ENCODE peak calls at places on chromosomes 7 and 10, in six cellular contexts. H is HT-29, J is neuronal stem cell, C is neural progenitor cell, I is posterior cingulate gyrus, K is myocyte. T is an unnamed sample.

GRCh38 chr7:141702047-141702567 is at the start of gene DENND11:
- DNase-seq in K (peak; percentile 54), H (peak; percentile 45), C (peak; percentile 82), J (peak; percentile 30), I (no peak), T (peak; percentile 86)

GRCh38 chr7:66769833-66770512 is 29.4 kb downstream of the RABGEF1 start:
- DNase-seq in C (no peak), J (no peak), H (no peak), I (no peak), K (no peak), T (no peak)

GRCh38 chr7:37265876-37266275 is 182.8 kb downstream of the ELMO1 start:
- DNase-seq in C (no peak), K (no peak), H (no peak), I (no peak), J (no peak), T (no peak)

GRCh38 chr7:155251831-155252230 is 45.8 kb upstream of the INSIG1 start:
- DNase-seq in K (no peak), J (no peak), H (no peak), C (no peak), I (no peak), T (peak; percentile 64)

GRCh38 chr10:125857185-125857760 is 23.8 kb downstream of the DHX32 start:
- DNase-seq in H (no peak), K (no peak), I (no peak), J (no peak), C (no peak), T (no peak)

GRCh38 chr7:50369408-50370026 is 65.0 kb downstream of the IKZF1 start:
- DNase-seq in I (no peak), C (peak; percentile 76), J (peak; percentile 57), H (peak; percentile 51), K (no peak), T (no peak)

GRCh38 chr7:117124585-117125220 is 171.4 kb downstream of the ST7 start:
- DNase-seq in J (no peak), H (peak; percentile 99), I (no peak), C (no peak), K (peak; percentile 95), T (peak; percentile 76)

GRCh38 chr10:100531761-100532160 is 2.1 kb upstream of the NDUFB8 start:
- DNase-seq in C (no peak), H (no peak), J (no peak), K (no peak), I (no peak), T (no peak)

GRCh38 chr7:80508440-80508839 is 3.4 kb downstream of the GNAT3 start:
- DNase-seq in K (peak; percentile 14), C (no peak), H (no peak), I (no peak), J (no peak), T (no peak)

GRCh38 chr10:78626471-78626870 is 442.3 kb upstream of the ZMIZ1 start:
- DNase-seq in J (peak; percentile 30), C (peak; percentile 80), H (no peak), K (no peak), I (no peak), T (no peak)

GRCh38 chr10:19832624-19833507 is 16.6 kb downstream of the PLXDC2 start:
- DNase-seq in K (no peak), H (no peak), C (peak; percentile 58), I (no peak), J (peak; percentile 14), T (no peak)

GRCh38 chr7:133294234-133294633 is 41.4 kb downstream of the EXOC4 start:
- DNase-seq in I (no peak), J (no peak), H (no peak), C (no peak), K (no peak), T (no peak)

GRCh38 chr10:22427890-22428571 is 82.7 kb downstream of the SPAG6 start:
- DNase-seq in K (peak; percentile 94), C (no peak), I (no peak), H (peak; percentile 64), J (no peak), T (no peak)

GRCh38 chr10:44125879-44126675 is 258.8 kb downstream of the CXCL12 start:
- DNase-seq in K (peak; percentile 2), C (no peak), I (no peak), J (no peak), H (no peak), T (no peak)

GRCh38 chr10:77713506-77714280 is 76.1 kb upstream of the KCNMA1 start:
- DNase-seq in J (no peak), I (no peak), C (no peak), K (no peak), H (no peak), T (no peak)

GRCh38 chr7:5523052-5523711 is 99.5 kb upstream of the TNRC18 start:
- DNase-seq in K (peak; percentile 54), H (peak; percentile 84), I (no peak), J (no peak), C (peak; percentile 27), T (no peak)